ENCODE peak calls at places on chromosomes 16 and 17, in four cellular contexts. F is HCT116, M is HepG2, U is K562. O is an unnamed sample.

GRCh38 chr16:25155553-25156460 is 44.3 kb downstream of the LCMT1 start:
- DNase-seq in F (no peak), M (no peak), U (no peak), O (no peak)

GRCh38 chr16:66580605-66581209 is 1.4 kb downstream of the CMTM2 start:
- DNase-seq in F (no peak), M (peak; percentile 16), U (no peak), O (no peak)

GRCh38 chr17:78597923-78598545 is 20.8 kb upstream of the DNAH17 start:
- DNase-seq in F (no peak), M (no peak), U (no peak), O (no peak)

GRCh38 chr17:2899911-2900310 is 103.7 kb downstream of the RAP1GAP2 start:
- DNase-seq in F (no peak), M (no peak), U (no peak), O (no peak)

GRCh38 chr17:35640977-35641526 is 53.9 kb downstream of the AP2B1 start:
- DNase-seq in M (no peak), F (no peak), U (no peak), O (no peak)

GRCh38 chr16:471353-472198 is 46.1 kb downstream of the RAB11FIP3 start:
- DNase-seq in F (no peak), M (no peak), U (no peak), O (no peak)

GRCh38 chr17:60548990-60549389 is 22.9 kb upstream of the APPBP2 start:
- DNase-seq in U (no peak), M (no peak), F (no peak), O (no peak)

GRCh38 chr16:1005286-1005685 is 23.7 kb downstream of the SOX8 start:
- DNase-seq in U (no peak), M (no peak), F (no peak), O (no peak)

GRCh38 chr17:39098474-39099090 is 52.9 kb downstream of the PLXDC1 start:
- DNase-seq in M (no peak), F (no peak), U (no peak), O (no peak)

GRCh38 chr16:8572063-8572918 is 18.0 kb downstream of the TMEM114 start:
- DNase-seq in F (no peak), M (no peak), U (no peak), O (no peak)

GRCh38 chr16:57756424-57757325 is 21.1 kb downstream of the KATNB1 start:
- DNase-seq in F (no peak), M (no peak), U (no peak), O (no peak)

GRCh38 chr17:54900457-54901229 is at the start of gene TOM1L1:
- DNase-seq in F (peak; percentile 86), U (peak; percentile 83), M (peak; percentile 87), O (no peak)

GRCh38 chr16:57562066-57562465 is 19.6 kb downstream of the ADGRG5 start:
- DNase-seq in M (no peak), U (no peak), F (no peak), O (no peak)

GRCh38 chr16:85606920-85607319 is 6.2 kb upstream of the GSE1 start:
- DNase-seq in F (no peak), M (no peak), U (peak; percentile 41), O (no peak)

GRCh38 chr17:78766225-78766624 is 15.8 kb downstream of the CYTH1 start:
- DNase-seq in U (no peak), M (no peak), F (no peak), O (no peak)

GRCh38 chr17:81422776-81423697 is 27.8 kb downstream of the BAHCC1 start:
- DNase-seq in U (peak; percentile 42), M (peak; percentile 60), F (peak; percentile 68), O (no peak)

GRCh38 chr17:77924757-77925336 is 33.7 kb upstream of the TNRC6C start:
- DNase-seq in F (no peak), M (no peak), U (no peak), O (no peak)

GRCh38 chr16:51163366-51163765 is 12.3 kb upstream of the SALL1 start:
- DNase-seq in M (no peak), U (no peak), F (no peak), O (no peak)

GRCh38 chr17:29369831-29370735 is 20.1 kb upstream of the TAOK1 start:
- DNase-seq in U (peak; percentile 54), F (peak; percentile 66), M (peak; percentile 65), O (peak; percentile 83)

GRCh38 chr17:57293077-57293476 is 36.8 kb downstream of the MSI2 start:
- DNase-seq in F (peak; percentile 68), U (no peak), M (peak; percentile 92), O (no peak)

GRCh38 chr16:22220076-22220453 is 14.0 kb downstream of the EEF2K start:
- DNase-seq in F (no peak), M (no peak), U (no peak), O (no peak)

GRCh38 chr16:14013571-14014283 is 57.4 kb upstream of the MRTFB start:
- DNase-seq in F (no peak), M (peak; percentile 77), U (no peak), O (peak; percentile 52)

GRCh38 chr16:85449195-85449884 is 163.8 kb upstream of the GSE1 start:
- DNase-seq in F (no peak), U (no peak), M (peak; percentile 61), O (no peak)

GRCh38 chr17:80797741-80798594 is 193.7 kb upstream of the CHMP6 start:
- DNase-seq in F (no peak), M (no peak), U (no peak), O (no peak)

GRCh38 chr16:48053346-48053745 is 102.4 kb downstream of the ABCC12 start:
- DNase-seq in U (no peak), F (no peak), M (no peak), O (no peak)

GRCh38 chr16:12917246-12917645 is 15.8 kb downstream of the SHISA9 start:
- DNase-seq in M (no peak), U (no peak), F (no peak), O (no peak)

GRCh38 chr17:73098919-73099318 is 6.4 kb upstream of the SLC39A11 start:
- DNase-seq in F (no peak), M (no peak), U (no peak), O (no peak)

GRCh38 chr17:49687878-49688491 is 10.1 kb upstream of the SPOP start:
- DNase-seq in F (no peak), M (peak; percentile 58), U (no peak), O (no peak)

GRCh38 chr16:50814541-50814940 is 72.7 kb downstream of the CYLD start:
- DNase-seq in U (no peak), F (no peak), M (no peak), O (no peak)

GRCh38 chr17:55037828-55038227 is 69.3 kb downstream of the STXBP4 start:
- DNase-seq in F (no peak), U (no peak), M (no peak), O (no peak)

GRCh38 chr17:19262650-19263620 is 25.8 kb downstream of the EPN2 start:
- DNase-seq in F (no peak), M (no peak), U (no peak), O (no peak)

GRCh38 chr17:19264277-19264676 is 27.1 kb downstream of the EPN2 start:
- DNase-seq in U (no peak), F (no peak), M (no peak), O (no peak)

GRCh38 chr17:19263621-19264010 is 26.4 kb downstream of the EPN2 start:
- DNase-seq in M (no peak), F (no peak), U (no peak), O (no peak)

GRCh38 chr17:19264681-19265080 is 27.5 kb downstream of the EPN2 start:
- DNase-seq in F (no peak), M (no peak), U (no peak), O (no peak)

DNA sequence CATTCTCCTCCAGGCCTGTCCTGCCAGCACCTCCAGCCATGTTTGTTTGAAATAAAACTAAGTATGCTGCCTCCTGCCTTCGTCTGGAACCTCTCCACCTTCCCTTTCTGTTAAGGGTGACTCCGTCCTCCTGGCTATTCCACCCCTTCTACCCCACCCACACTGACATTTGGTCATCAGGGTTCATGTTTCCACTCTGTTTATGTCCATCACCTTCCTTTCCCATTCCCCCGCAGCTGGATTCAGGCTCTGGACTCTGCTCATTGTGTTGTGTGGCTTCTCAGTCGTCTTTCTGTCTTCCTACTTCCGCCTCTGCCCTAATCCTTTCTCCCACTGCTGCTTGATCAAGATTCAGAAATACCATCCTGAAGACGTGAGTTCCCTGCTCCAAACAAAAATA is 28.6 kb downstream of the EPN2 start:
- DNase-seq in M (no peak), F (no peak), U (no peak), O (no peak)
- H3K4me1 ChIP-seq in M (peaks cover 20% of the 10 kb centered on the region), F (peaks cover 10% of the 10 kb centered on the region), U (peaks cover 4% of the 10 kb centered on the region), O (no peaks in the 10 kb centered on the region)

GRCh38 chr17:46060461-46060860 is 61.4 kb downstream of the STH start:
- DNase-seq in M (no peak), U (no peak), F (no peak), O (no peak)

GRCh38 chr17:46063239-46063638 is 64.2 kb downstream of the STH start:
- DNase-seq in U (no peak), M (no peak), F (peak; percentile 7), O (no peak)

GRCh38 chr17:46064460-46064859 is 65.4 kb downstream of the STH start:
- DNase-seq in U (no peak), F (no peak), M (no peak), O (no peak)

GRCh38 chr17:46059457-46059856 is 60.4 kb downstream of the STH start:
- DNase-seq in M (no peak), F (no peak), U (no peak), O (no peak)

DNA sequence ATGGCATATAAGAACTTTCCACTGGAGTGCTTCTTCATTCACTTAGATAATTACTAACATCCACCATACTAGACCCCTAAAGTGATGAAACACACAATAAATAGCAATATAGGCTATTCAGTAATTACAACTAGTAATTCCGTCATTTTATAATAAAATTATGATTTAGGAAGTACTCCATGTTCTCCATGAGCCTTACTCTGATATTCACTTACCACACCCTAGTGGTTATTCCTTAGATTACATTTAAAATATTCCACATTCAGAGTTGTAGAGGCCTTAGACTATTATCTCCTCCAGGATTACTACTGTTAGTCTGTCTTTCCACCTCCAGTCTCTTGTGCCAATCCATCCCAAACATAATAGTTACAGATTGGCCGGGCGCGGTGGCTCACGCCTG is 62.4 kb downstream of the STH start:
- DNase-seq in M (no peak), U (no peak), F (peak; percentile 23), O (no peak)
- TF ChIP-seq TCF7L2 in M (no peak), U (no peak), F (no peak), O (no peak)

DNA sequence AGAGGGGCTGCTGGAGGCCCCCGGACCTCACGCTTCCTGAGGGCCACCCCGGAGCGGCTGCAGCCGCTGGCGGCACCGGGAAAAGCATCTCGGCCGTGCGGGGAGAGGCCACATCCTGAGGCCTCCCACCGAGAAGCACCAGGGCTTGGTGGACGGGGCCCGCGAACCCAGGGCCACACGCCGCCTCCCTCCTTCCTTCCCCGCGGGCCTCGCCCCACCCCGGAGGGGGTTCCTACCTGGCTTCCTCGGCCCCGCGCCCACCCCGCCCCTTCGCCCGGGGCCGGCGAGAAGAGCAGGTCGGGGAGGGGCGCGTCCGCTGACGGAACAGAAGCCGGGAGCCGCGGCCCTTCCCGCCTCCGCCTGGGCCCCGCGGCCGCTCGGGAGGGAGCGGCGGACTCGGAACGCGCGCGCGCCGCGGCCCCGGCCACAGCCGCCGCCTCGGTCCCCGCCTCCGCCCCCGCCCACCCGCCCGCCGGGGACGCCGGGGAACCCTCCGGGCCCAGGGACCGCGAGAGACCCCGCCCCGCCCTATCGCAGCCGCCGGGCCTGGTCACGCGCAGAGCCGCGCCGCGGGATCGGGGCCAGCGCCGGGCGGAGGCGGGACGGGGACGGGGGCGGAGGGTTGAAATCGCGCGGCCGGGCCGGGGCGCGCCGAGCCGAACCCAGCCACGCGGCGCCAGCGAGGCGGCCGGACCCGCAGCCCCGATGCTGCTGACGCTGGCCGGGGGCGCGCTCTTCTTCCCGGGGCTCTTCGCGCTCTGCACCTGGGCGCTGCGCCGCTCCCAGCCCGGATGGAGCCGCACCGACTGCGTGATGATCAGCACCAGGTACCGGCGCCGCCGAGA is at the start of gene TLCD3A:
- DNase-seq in M (no peak), U (peak; percentile 86), F (no peak), O (no peak)
- TF ChIP-seq POLR2AphosphoS5 in M (no peak), U (no peak), F (peak; percentile 58), O (peak; percentile 22)

GRCh38 chr17:68987966-68988365 is 32.8 kb upstream of the ABCA8 start:
- DNase-seq in U (no peak), F (no peak), M (no peak), O (no peak)

GRCh38 chr17:68993112-68993511 is 37.9 kb upstream of the ABCA8 start:
- DNase-seq in F (no peak), U (no peak), M (no peak), O (no peak)
- H3K4me1 ChIP-seq in F (no peaks in the 10 kb centered on the region), U (no peaks in the 10 kb centered on the region), M (no peaks in the 10 kb centered on the region), O (no peaks in the 10 kb centered on the region)